ENCODE peak calls at places on chromosomes 16 and 17, in seven cellular contexts. L, O, Q, P, R, S and H are unnamed samples.

GRCh38 chr17:37446027-37446426 is 39.3 kb downstream of the TADA2A start:
- DNase-seq in L (no peak), O (peak), Q (no peak), P (no peak), R (peak), S (no peak), H (no peak)

GRCh38 chr17:930258-930657 is 49.3 kb downstream of the NXN start:
- DNase-seq in L (no peak), O (no peak), Q (no peak), P (no peak), R (no peak), S (peak), H (peak)

GRCh38 chr16:53714080-53715050 is 10.4 kb downstream of the FTO start:
- DNase-seq in L (no peak), O (no peak), Q (no peak), P (no peak), R (no peak), S (no peak), H (no peak)

GRCh38 chr16:67546091-67546501 is 16.2 kb upstream of the CTCF start:
- DNase-seq in L (no peak), O (no peak), Q (peak), P (no peak), R (no peak), S (no peak), H (no peak)

GRCh38 chr17:51118330-51119195 is 2.1 kb downstream of the SPAG9 start:
- DNase-seq in L (no peak), O (no peak), Q (peak), P (no peak), R (no peak), S (peak), H (peak)

GRCh38 chr17:51638909-51639308 is 378.6 kb downstream of the UTP18 start:
- DNase-seq in L (no peak), O (no peak), Q (no peak), P (no peak), R (no peak), S (no peak), H (no peak)

GRCh38 chr16:20049831-20050230 is 23.9 kb downstream of the GPR139 start:
- DNase-seq in L (no peak), O (no peak), Q (no peak), P (no peak), R (no peak), S (no peak), H (peak)

GRCh38 chr16:53991181-53992056 is 287.5 kb downstream of the FTO start:
- DNase-seq in L (no peak), O (no peak), Q (no peak), P (no peak), R (no peak), S (peak), H (no peak)

GRCh38 chr16:5058476-5058875 is 7.3 kb downstream of the C16orf89 start:
- DNase-seq in L (no peak), O (no peak), Q (peak), P (peak), R (no peak), S (peak), H (no peak)

GRCh38 chr17:47099451-47099986 is 89.6 kb downstream of the CDC27 start:
- DNase-seq in L (no peak), O (no peak), Q (no peak), P (no peak), R (no peak), S (no peak), H (no peak)

GRCh38 chr17:16943032-16943352 is 28.9 kb downstream of the TNFRSF13B start:
- DNase-seq in L (no peak), O (no peak), Q (no peak), P (no peak), R (no peak), S (no peak), H (no peak)

GRCh38 chr17:7484964-7485377 is 805 bp downstream of the POLR2A start:
- DNase-seq in L (no peak), O (no peak), Q (no peak), P (no peak), R (no peak), S (no peak), H (no peak)

GRCh38 chr17:61410555-61411089 is 11.0 kb downstream of the TBX2 start:
- DNase-seq in L (no peak), O (no peak), Q (peak), P (peak), R (no peak), S (no peak), H (peak)

GRCh38 chr17:75652934-75653549 is 13.9 kb downstream of the RECQL5 start:
- DNase-seq in L (peak), O (no peak), Q (peak), P (peak), R (no peak), S (peak), H (peak)

GRCh38 chr16:83517398-83517797 is 290.4 kb upstream of the HSBP1 start:
- DNase-seq in L (no peak), O (no peak), Q (no peak), P (no peak), R (no peak), S (no peak), H (no peak)

GRCh38 chr16:16857603-16858283 is 478.8 kb downstream of the NPIPA7 start:
- DNase-seq in L (no peak), O (no peak), Q (no peak), P (no peak), R (no peak), S (peak), H (peak)

GRCh38 chr17:1134634-1135324 is 45.0 kb downstream of the ABR start:
- DNase-seq in L (no peak), O (no peak), Q (no peak), P (no peak), R (no peak), S (no peak), H (no peak)

GRCh38 chr17:12415031-12415430 is 250.7 kb upstream of the MYOCD start:
- DNase-seq in L (no peak), O (no peak), Q (no peak), P (no peak), R (no peak), S (no peak), H (no peak)

GRCh38 chr16:84766978-84767773 is 52.6 kb upstream of the CRISPLD2 start:
- DNase-seq in L (no peak), O (no peak), Q (no peak), P (no peak), R (no peak), S (no peak), H (no peak)

GRCh38 chr17:42659079-42659931 is at the start of gene TUBG2:
- DNase-seq in L (no peak), O (peak), Q (peak), P (peak), R (no peak), S (peak), H (peak)

GRCh38 chr16:30009990-30010816 is 624 bp downstream of the DOC2A start:
- DNase-seq in L (no peak), O (no peak), Q (peak), P (no peak), R (no peak), S (no peak), H (no peak)

GRCh38 chr17:73439597-73439996 is 127.8 kb upstream of the CDC42EP4 start:
- DNase-seq in L (no peak), O (no peak), Q (no peak), P (no peak), R (no peak), S (no peak), H (no peak)

GRCh38 chr17:54967621-54968258 is 714 bp downstream of the COX11 start:
- DNase-seq in L (peak), O (peak), Q (peak), P (no peak), R (no peak), S (peak), H (peak)
- TF ChIP-seq JUND in L (no peak), O (no peak), Q (no peak), P (no peak), R (no peak), S (no peak), H (no peak)

GRCh38 chr16:10297341-10298006 is 88.4 kb upstream of the ATF7IP2 start:
- DNase-seq in L (no peak), O (no peak), Q (no peak), P (no peak), R (peak), S (peak), H (no peak)
- TF ChIP-seq JUND in L (no peak), O (no peak), Q (no peak), P (no peak), R (peak), S (no peak), H (no peak)

GRCh38 chr17:10384175-10384574 is 11.4 kb upstream of the MYH13 start:
- DNase-seq in L (no peak), O (no peak), Q (no peak), P (no peak), R (no peak), S (no peak), H (no peak)
- TF ChIP-seq JUND in L (no peak), O (no peak), Q (no peak), P (no peak), R (no peak), S (no peak), H (no peak)

DNA sequence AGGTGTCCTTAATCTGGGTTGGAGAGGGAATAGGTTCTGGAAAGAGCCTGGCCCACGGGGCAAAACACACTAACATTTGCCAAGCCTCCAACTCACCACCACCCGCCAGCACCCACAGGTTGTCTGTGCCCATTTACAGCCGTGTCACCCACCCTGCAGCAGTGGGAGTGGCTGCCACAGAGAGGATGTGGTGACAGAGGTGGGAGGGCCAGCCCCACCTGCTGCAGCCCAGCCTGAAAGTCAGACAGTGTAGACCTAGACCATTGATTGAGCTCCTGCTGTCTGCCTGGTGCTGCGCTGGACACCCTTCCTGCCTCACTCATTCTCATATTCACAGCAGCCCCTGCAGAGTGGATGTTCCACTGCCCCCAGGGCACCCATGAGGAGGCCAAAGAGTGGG is 44.7 kb downstream of the IL21R start:
- DNase-seq in L (no peak), O (no peak), Q (no peak), P (no peak), R (no peak), S (no peak), H (no peak)
- TF ChIP-seq JUND in L (no peak), O (no peak), Q (no peak), P (no peak), R (no peak), S (no peak), H (no peak)